ENCODE peak calls at places on chromosomes 5 and 9, in four cellular contexts. M is HCT116, S is HepG2, I is K562. J is an unnamed sample.

GRCh38 chr9:15135167-15135792 is 171.7 kb downstream of the TTC39B start:
- DNase-seq in M (peak; percentile 60), S (peak; percentile 73), I (peak; percentile 32), J (no peak)

GRCh38 chr9:36166150-36166927 is 2.8 kb upstream of the CCIN start:
- DNase-seq in M (peak; percentile 79), S (peak; percentile 57), I (peak; percentile 87), J (peak; percentile 56)

GRCh38 chr5:150278046-150278760 is 11.4 kb downstream of the CAMK2A start:
- DNase-seq in M (no peak), S (no peak), I (no peak), J (no peak)

GRCh38 chr5:160269017-160269416 is 39.7 kb downstream of the FABP6 start:
- DNase-seq in M (no peak), S (no peak), I (no peak), J (no peak)

GRCh38 chr9:1460143-1460769 is 410.1 kb downstream of the DMRT2 start:
- DNase-seq in M (no peak), S (peak; percentile 53), I (peak; percentile 6), J (no peak)

GRCh38 chr5:140298183-140298601 is 4.7 kb downstream of the PFDN1 start:
- DNase-seq in M (no peak), S (peak; percentile 16), I (no peak), J (no peak)

GRCh38 chr5:178590141-178590923 is at the start of gene COL23A1:
- DNase-seq in M (no peak), S (no peak), I (peak; percentile 71), J (peak; percentile 15)

GRCh38 chr9:7216004-7216821 is 458.4 kb downstream of the KDM4C start:
- DNase-seq in M (no peak), S (peak; percentile 13), I (no peak), J (no peak)

GRCh38 chr5:82821978-82822927 is 254.9 kb downstream of the TMEM167A start:
- DNase-seq in M (no peak), S (no peak), I (no peak), J (no peak)

GRCh38 chr5:101535626-101536025 is 632.5 kb upstream of the ST8SIA4 start:
- DNase-seq in M (no peak), S (no peak), I (no peak), J (no peak)

GRCh38 chr5:78361226-78361993 is 993 bp downstream of the SCAMP1 start:
- DNase-seq in M (no peak), S (peak; percentile 51), I (peak; percentile 46), J (peak; percentile 36)

GRCh38 chr5:101278011-101278687 is 375.1 kb upstream of the ST8SIA4 start:
- DNase-seq in M (no peak), S (no peak), I (no peak), J (peak; percentile 20)

GRCh38 chr9:22227986-22228385 is 218.6 kb upstream of the DMRTA1 start:
- DNase-seq in M (no peak), S (no peak), I (no peak), J (no peak)

GRCh38 chr5:107381189-107381856 is 289.4 kb downstream of the EFNA5 start:
- DNase-seq in M (peak; percentile 64), S (peak; percentile 45), I (no peak), J (peak; percentile 63)

GRCh38 chr9:24841993-24842392 is 296.3 kb upstream of the IZUMO3 start:
- DNase-seq in M (no peak), S (no peak), I (no peak), J (no peak)

GRCh38 chr5:1216918-1217295 is 8.3 kb upstream of the SLC6A18 start:
- DNase-seq in M (no peak), S (no peak), I (no peak), J (no peak)

GRCh38 chr5:6730807-6731206 is 17.6 kb downstream of the TENT4A start:
- DNase-seq in M (no peak), S (no peak), I (no peak), J (no peak)

GRCh38 chr9:109310486-109310901 is 10.4 kb downstream of the EPB41L4B start:
- DNase-seq in M (no peak), S (no peak), I (no peak), J (no peak)

GRCh38 chr5:1068204-1068894 is 43.5 kb downstream of the SLC12A7 start:
- DNase-seq in M (no peak), S (no peak), I (no peak), J (no peak)

DNA sequence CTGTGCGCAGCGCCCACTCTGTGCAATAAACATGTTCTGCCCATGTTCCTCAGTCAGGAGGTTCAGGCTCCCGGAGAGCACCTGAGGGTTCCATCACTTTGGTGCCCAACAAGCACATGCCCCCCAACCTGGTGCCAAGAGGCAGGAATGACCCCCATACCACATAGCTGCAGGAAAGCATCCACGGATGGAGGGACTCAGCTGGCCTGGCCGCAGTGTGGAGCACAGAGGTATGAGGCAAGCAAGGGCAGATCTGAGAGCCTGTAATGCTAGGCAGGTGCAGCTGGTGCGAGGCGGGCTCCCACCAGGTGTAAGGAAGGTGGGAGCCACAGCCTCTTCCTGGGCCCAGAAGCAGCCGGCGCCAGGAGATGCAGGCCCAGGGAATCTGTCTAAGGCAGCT is 4.3 kb upstream of the MRNIP start:
- DNase-seq in M (no peak), S (no peak), I (no peak), J (no peak)
- H3K4me1 ChIP-seq in M (peaks cover 7% of the 10 kb centered on the region), S (peaks cover 14% of the 10 kb centered on the region), I (peaks cover 34% of the 10 kb centered on the region), J (peaks cover 6% of the 10 kb centered on the region)

DNA sequence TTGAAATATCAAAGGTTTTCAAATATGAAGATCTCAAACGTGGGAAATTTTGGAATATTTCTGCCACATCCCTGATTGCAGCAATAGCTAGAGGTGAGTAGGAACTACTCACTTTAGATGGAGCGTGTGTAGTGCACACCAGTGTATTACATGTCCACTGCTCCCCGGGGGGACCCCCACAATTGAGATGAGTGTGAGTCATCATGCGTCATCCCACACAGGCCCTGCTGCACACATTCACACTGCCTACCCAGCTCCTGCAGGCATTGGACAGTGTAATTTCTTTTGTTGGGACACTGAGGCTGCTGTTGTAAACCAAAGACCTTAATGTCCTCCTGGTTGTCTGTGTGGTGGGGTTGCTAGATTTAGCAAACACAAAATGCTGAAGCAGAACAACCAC is 280.0 kb downstream of the GAS1 start:
- DNase-seq in M (no peak), S (no peak), I (no peak), J (no peak)
- TF ChIP-seq TCF7L2 in M (no peak), S (no peak), I (no peak), J (no peak)

GRCh38 chr5:134240421-134240962 is 14.6 kb upstream of the PPP2CA start:
- DNase-seq in M (no peak), S (peak; percentile 44), I (no peak), J (no peak)
- H3K4me1 ChIP-seq in M (peaks cover 13% of the 10 kb centered on the region), S (peaks cover 44% of the 10 kb centered on the region), I (peaks cover 3% of the 10 kb centered on the region), J (peaks cover 21% of the 10 kb centered on the region)

GRCh38 chr9:128558431-128559310 is 6.3 kb downstream of the SPTAN1 start:
- DNase-seq in M (peak; percentile 44), S (peak; percentile 53), I (peak; percentile 86), J (no peak)
- TF ChIP-seq TCF7L2 in M (peak; percentile 85), S (no peak), I (peak; percentile 83), J (peak; percentile 36)

GRCh38 chr9:70940605-70941004 is 180.8 kb downstream of the TRPM3 start:
- DNase-seq in M (no peak), S (no peak), I (no peak), J (no peak)
- H3K4me1 ChIP-seq in M (no peaks in the 10 kb centered on the region), S (no peaks in the 10 kb centered on the region), I (no peaks in the 10 kb centered on the region), J (no peaks in the 10 kb centered on the region)

GRCh38 chr9:101131326-101131725 is 102.8 kb downstream of the PLPPR1 start:
- DNase-seq in M (no peak), S (no peak), I (no peak), J (no peak)

GRCh38 chr9:101126556-101126955 is 98.0 kb downstream of the PLPPR1 start:
- DNase-seq in M (no peak), S (no peak), I (no peak), J (no peak)

GRCh38 chr9:101128623-101129022 is 100.1 kb downstream of the PLPPR1 start:
- DNase-seq in M (no peak), S (no peak), I (no peak), J (no peak)

DNA sequence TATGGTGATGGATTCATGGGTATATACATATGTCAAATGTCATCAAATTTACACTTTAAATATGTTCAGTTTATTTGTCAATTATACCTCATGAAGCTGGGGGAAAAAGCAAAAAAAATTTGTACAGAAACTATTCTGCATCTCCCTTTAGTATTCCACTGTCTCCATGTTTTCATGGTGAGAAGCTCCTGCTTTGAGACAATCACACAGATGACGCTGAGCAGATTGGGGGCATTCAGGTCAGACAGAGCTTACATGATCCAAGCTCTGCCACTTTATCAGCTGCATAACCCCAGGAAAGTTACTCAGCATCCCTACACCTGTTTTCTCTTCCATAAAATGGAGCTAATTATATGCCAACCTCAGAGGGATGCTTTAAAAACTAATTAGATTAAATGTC is 101.6 kb downstream of the PLPPR1 start:
- DNase-seq in M (no peak), S (no peak), I (no peak), J (no peak)
- TF ChIP-seq TCF7L2 in M (no peak), S (no peak), I (no peak), J (no peak)

DNA sequence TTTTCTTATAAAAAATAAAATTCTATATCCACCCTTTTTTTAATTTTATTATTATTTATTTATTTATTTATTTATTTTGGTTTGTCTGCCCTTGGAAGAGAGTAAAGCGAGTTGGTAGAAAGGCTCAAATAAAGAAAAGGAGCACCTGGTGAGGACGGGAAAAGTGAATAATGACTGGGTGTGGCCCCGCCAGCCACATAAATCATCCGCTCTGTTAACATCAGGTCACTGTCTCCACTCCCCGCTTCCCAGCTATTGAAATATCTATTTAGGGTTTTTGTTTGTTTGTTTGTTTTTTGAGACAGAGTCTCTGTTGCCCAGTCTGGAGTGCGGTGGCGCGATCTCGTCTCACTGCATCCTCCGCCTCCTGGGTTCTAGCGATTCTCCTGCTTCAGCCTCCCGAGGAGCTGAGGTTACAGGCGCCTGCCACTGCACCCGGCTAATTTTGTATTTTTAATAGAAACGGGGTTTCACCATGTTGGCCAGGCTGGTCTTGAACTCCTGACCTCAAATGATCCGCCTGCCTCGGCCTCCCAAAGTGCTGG is 844 bp downstream of the POLR3G start:
- DNase-seq in M (no peak), S (no peak), I (peak; percentile 48), J (no peak)
- H3K4me1 ChIP-seq in M (peaks cover 31% of the 10 kb centered on the region), S (peaks cover 43% of the 10 kb centered on the region), I (peaks cover 16% of the 10 kb centered on the region), J (peaks cover 19% of the 10 kb centered on the region)

DNA sequence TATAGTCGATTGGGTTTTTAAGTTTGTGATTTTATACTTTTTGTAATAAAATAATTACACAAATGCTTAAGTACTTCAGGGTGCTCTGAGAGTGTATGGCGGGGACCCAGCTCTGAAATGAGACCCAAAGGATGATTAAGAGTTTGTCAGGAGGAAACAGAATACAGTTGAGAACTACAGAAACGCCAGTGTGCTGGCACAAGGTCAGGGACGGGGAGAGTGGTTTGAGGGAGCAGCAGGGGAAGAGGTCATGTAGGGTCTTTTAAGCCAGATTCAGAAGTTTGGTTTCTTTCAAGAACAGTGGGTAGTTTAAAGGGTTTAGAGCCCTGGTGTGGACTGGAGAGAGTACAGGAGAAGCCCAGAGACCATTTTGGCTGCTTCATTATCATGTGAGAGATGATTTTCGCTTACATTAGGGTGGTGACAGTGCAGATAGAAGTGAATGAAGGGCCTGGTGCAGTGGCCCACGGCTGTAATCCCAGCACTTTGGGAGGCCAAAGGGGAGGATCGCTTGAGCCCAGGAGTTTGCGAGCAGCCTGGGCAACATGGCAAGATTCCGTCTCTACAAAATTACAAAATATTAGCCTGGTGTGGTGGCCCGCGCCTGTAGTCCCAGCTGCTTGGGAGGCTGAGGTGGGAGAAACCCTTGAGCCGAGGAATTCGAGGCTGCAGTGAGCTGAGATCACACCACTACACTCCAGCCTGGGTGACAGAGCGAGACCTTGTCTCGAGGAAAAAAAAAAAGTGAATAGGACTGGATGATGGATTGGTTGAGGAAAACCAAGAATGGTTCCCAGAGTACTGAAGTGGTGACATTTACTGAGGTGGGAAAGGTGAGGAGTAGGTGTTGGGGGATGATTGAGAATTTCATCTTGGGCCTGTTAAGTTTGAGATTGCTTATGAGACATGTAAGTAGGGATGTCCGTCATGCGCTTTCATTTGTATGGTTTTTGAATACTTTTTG is 1.4 kb upstream of the ETF1 start:
- DNase-seq in M (no peak), S (no peak), I (no peak), J (no peak)
- TF ChIP-seq TCF7L2 in M (no peak), S (no peak), I (no peak), J (no peak)

J was measured in Panc1.